ENCODE peak calls at places on chromosomes 1 and 21, in eight cellular contexts. One of them, this sample, is unnamed.

GRCh38 chr1:212242288-212242984 is 42.8 kb upstream of the PPP2R5A start:
- DNase-seq in stimulated activated effector memory CD8-positive, alpha-beta T cell treated with anti-CD3 and anti-CD28 coated beads, Interleukin-12 subunit alpha, Interleukin-12 subunit beta, amount 100 ng/mL, for 72 hours: no peak
- DNase-seq in activated naive CD4-positive, alpha-beta T cell treated with anti-CD3 and anti-CD28 coated beads for 36 hours: no peak
- DNase-seq in kidney epithelial cell: no peak
- DNase-seq in SHP77: no peak
- DNase-seq in sigmoid colon: no peak
- DNase-seq in stimulated activated CD4-positive, alpha-beta T cell treated with anti-CD3 and anti-CD28 coated beads, Interleukin-12 subunit alpha, Interleukin-12 subunit beta, amount 100 ng/mL, for 4 hours: no peak
- DNase-seq in T-cell: no peak
- DNase-seq in this sample: no peak

GRCh38 chr1:18734001-18734400 is 103.4 kb downstream of the PAX7 start:
- DNase-seq in stimulated activated effector memory CD8-positive, alpha-beta T cell treated with anti-CD3 and anti-CD28 coated beads, Interleukin-12 subunit alpha, Interleukin-12 subunit beta, amount 100 ng/mL, for 72 hours: no peak
- DNase-seq in activated naive CD4-positive, alpha-beta T cell treated with anti-CD3 and anti-CD28 coated beads for 36 hours: no peak
- DNase-seq in kidney epithelial cell: no peak
- DNase-seq in SHP77: no peak
- DNase-seq in sigmoid colon: no peak
- DNase-seq in stimulated activated CD4-positive, alpha-beta T cell treated with anti-CD3 and anti-CD28 coated beads, Interleukin-12 subunit alpha, Interleukin-12 subunit beta, amount 100 ng/mL, for 4 hours: no peak
- DNase-seq in T-cell: no peak
- DNase-seq in this sample: no peak

GRCh38 chr1:33599516-33600115 is 127.2 kb downstream of the ZSCAN20 start:
- DNase-seq in stimulated activated effector memory CD8-positive, alpha-beta T cell treated with anti-CD3 and anti-CD28 coated beads, Interleukin-12 subunit alpha, Interleukin-12 subunit beta, amount 100 ng/mL, for 72 hours: no peak
- DNase-seq in activated naive CD4-positive, alpha-beta T cell treated with anti-CD3 and anti-CD28 coated beads for 36 hours: no peak
- DNase-seq in kidney epithelial cell: no peak
- DNase-seq in SHP77: no peak
- DNase-seq in sigmoid colon: no peak
- DNase-seq in stimulated activated CD4-positive, alpha-beta T cell treated with anti-CD3 and anti-CD28 coated beads, Interleukin-12 subunit alpha, Interleukin-12 subunit beta, amount 100 ng/mL, for 4 hours: no peak
- DNase-seq in T-cell: no peak
- DNase-seq in this sample: no peak

GRCh38 chr1:228029281-228029680 is 22.5 kb downstream of the WNT3A start:
- DNase-seq in stimulated activated effector memory CD8-positive, alpha-beta T cell treated with anti-CD3 and anti-CD28 coated beads, Interleukin-12 subunit alpha, Interleukin-12 subunit beta, amount 100 ng/mL, for 72 hours: no peak
- DNase-seq in activated naive CD4-positive, alpha-beta T cell treated with anti-CD3 and anti-CD28 coated beads for 36 hours: no peak
- DNase-seq in kidney epithelial cell: no peak
- DNase-seq in SHP77: no peak
- DNase-seq in sigmoid colon: peak
- DNase-seq in stimulated activated CD4-positive, alpha-beta T cell treated with anti-CD3 and anti-CD28 coated beads, Interleukin-12 subunit alpha, Interleukin-12 subunit beta, amount 100 ng/mL, for 4 hours: no peak
- DNase-seq in T-cell: no peak
- DNase-seq in this sample: no peak

GRCh38 chr21:17660449-17660848 is 47.7 kb upstream of the BTG3 start:
- DNase-seq in stimulated activated effector memory CD8-positive, alpha-beta T cell treated with anti-CD3 and anti-CD28 coated beads, Interleukin-12 subunit alpha, Interleukin-12 subunit beta, amount 100 ng/mL, for 72 hours: no peak
- DNase-seq in activated naive CD4-positive, alpha-beta T cell treated with anti-CD3 and anti-CD28 coated beads for 36 hours: no peak
- DNase-seq in kidney epithelial cell: no peak
- DNase-seq in SHP77: no peak
- DNase-seq in sigmoid colon: no peak
- DNase-seq in stimulated activated CD4-positive, alpha-beta T cell treated with anti-CD3 and anti-CD28 coated beads, Interleukin-12 subunit alpha, Interleukin-12 subunit beta, amount 100 ng/mL, for 4 hours: no peak
- DNase-seq in T-cell: no peak
- DNase-seq in this sample: no peak

GRCh38 chr1:43671626-43672330 is 21.8 kb downstream of the KDM4A start:
- DNase-seq in stimulated activated effector memory CD8-positive, alpha-beta T cell treated with anti-CD3 and anti-CD28 coated beads, Interleukin-12 subunit alpha, Interleukin-12 subunit beta, amount 100 ng/mL, for 72 hours: no peak
- DNase-seq in activated naive CD4-positive, alpha-beta T cell treated with anti-CD3 and anti-CD28 coated beads for 36 hours: no peak
- DNase-seq in kidney epithelial cell: peak
- DNase-seq in SHP77: no peak
- DNase-seq in sigmoid colon: no peak
- DNase-seq in stimulated activated CD4-positive, alpha-beta T cell treated with anti-CD3 and anti-CD28 coated beads, Interleukin-12 subunit alpha, Interleukin-12 subunit beta, amount 100 ng/mL, for 4 hours: no peak
- DNase-seq in T-cell: no peak
- DNase-seq in this sample: no peak

GRCh38 chr1:35555601-35556477 is 1.4 kb downstream of the KIAA0319L start:
- DNase-seq in stimulated activated effector memory CD8-positive, alpha-beta T cell treated with anti-CD3 and anti-CD28 coated beads, Interleukin-12 subunit alpha, Interleukin-12 subunit beta, amount 100 ng/mL, for 72 hours: no peak
- DNase-seq in activated naive CD4-positive, alpha-beta T cell treated with anti-CD3 and anti-CD28 coated beads for 36 hours: no peak
- DNase-seq in kidney epithelial cell: no peak
- DNase-seq in SHP77: peak
- DNase-seq in sigmoid colon: no peak
- DNase-seq in stimulated activated CD4-positive, alpha-beta T cell treated with anti-CD3 and anti-CD28 coated beads, Interleukin-12 subunit alpha, Interleukin-12 subunit beta, amount 100 ng/mL, for 4 hours: no peak
- DNase-seq in T-cell: no peak
- DNase-seq in this sample: no peak

GRCh38 chr21:45573452-45574035 is 31.3 kb upstream of the SLC19A1 start:
- DNase-seq in stimulated activated effector memory CD8-positive, alpha-beta T cell treated with anti-CD3 and anti-CD28 coated beads, Interleukin-12 subunit alpha, Interleukin-12 subunit beta, amount 100 ng/mL, for 72 hours: no peak
- DNase-seq in activated naive CD4-positive, alpha-beta T cell treated with anti-CD3 and anti-CD28 coated beads for 36 hours: no peak
- DNase-seq in kidney epithelial cell: no peak
- DNase-seq in SHP77: no peak
- DNase-seq in sigmoid colon: peak
- DNase-seq in stimulated activated CD4-positive, alpha-beta T cell treated with anti-CD3 and anti-CD28 coated beads, Interleukin-12 subunit alpha, Interleukin-12 subunit beta, amount 100 ng/mL, for 4 hours: no peak
- DNase-seq in T-cell: no peak
- DNase-seq in this sample: no peak

GRCh38 chr1:41762251-41762650 is 156.5 kb downstream of the HIVEP3 start:
- DNase-seq in stimulated activated effector memory CD8-positive, alpha-beta T cell treated with anti-CD3 and anti-CD28 coated beads, Interleukin-12 subunit alpha, Interleukin-12 subunit beta, amount 100 ng/mL, for 72 hours: no peak
- DNase-seq in activated naive CD4-positive, alpha-beta T cell treated with anti-CD3 and anti-CD28 coated beads for 36 hours: no peak
- DNase-seq in kidney epithelial cell: no peak
- DNase-seq in SHP77: no peak
- DNase-seq in sigmoid colon: no peak
- DNase-seq in stimulated activated CD4-positive, alpha-beta T cell treated with anti-CD3 and anti-CD28 coated beads, Interleukin-12 subunit alpha, Interleukin-12 subunit beta, amount 100 ng/mL, for 4 hours: no peak
- DNase-seq in T-cell: no peak
- DNase-seq in this sample: no peak